ENCODE peak calls at places on chromosomes 11 and 22, in eight cellular contexts. One of them, this sample, is unnamed.

GRCh38 chr11:130527648-130528300 is 79.3 kb downstream of the ADAMTS15 start:
- DNase-seq in K562: no peak
- DNase-seq in stomach: no peak
- DNase-seq in ovary: no peak
- DNase-seq in SK-N-SH: no peak
- DNase-seq in tibial nerve: no peak
- DNase-seq in sigmoid colon: no peak
- DNase-seq in upper lobe of left lung: no peak
- DNase-seq in this sample: no peak

GRCh38 chr22:46323126-46323525 is 12.4 kb upstream of the TRMU start:
- DNase-seq in K562: no peak
- DNase-seq in stomach: no peak
- DNase-seq in ovary: no peak
- DNase-seq in SK-N-SH: no peak
- DNase-seq in tibial nerve: no peak
- DNase-seq in sigmoid colon: no peak
- DNase-seq in upper lobe of left lung: no peak
- DNase-seq in this sample: no peak

GRCh38 chr22:32120603-32121002 is 38.5 kb downstream of the C22orf42 start:
- DNase-seq in K562: no peak
- DNase-seq in stomach: no peak
- DNase-seq in ovary: no peak
- DNase-seq in SK-N-SH: no peak
- DNase-seq in tibial nerve: no peak
- DNase-seq in sigmoid colon: no peak
- DNase-seq in upper lobe of left lung: peak
- DNase-seq in this sample: no peak

GRCh38 chr11:12075822-12076821 is 34.3 kb upstream of the MICAL2 start:
- DNase-seq in K562: no peak
- DNase-seq in stomach: no peak
- DNase-seq in ovary: no peak
- DNase-seq in SK-N-SH: no peak
- DNase-seq in tibial nerve: no peak
- DNase-seq in sigmoid colon: peak
- DNase-seq in upper lobe of left lung: no peak
- DNase-seq in this sample: no peak

GRCh38 chr11:77171254-77171653 is 43.2 kb downstream of the MYO7A start:
- DNase-seq in K562: no peak
- DNase-seq in stomach: no peak
- DNase-seq in ovary: no peak
- DNase-seq in SK-N-SH: no peak
- DNase-seq in tibial nerve: no peak
- DNase-seq in sigmoid colon: no peak
- DNase-seq in upper lobe of left lung: no peak
- DNase-seq in this sample: no peak

GRCh38 chr11:61549662-61550568 is 31.0 kb downstream of the SYT7 start:
- DNase-seq in K562: no peak
- DNase-seq in stomach: no peak
- DNase-seq in ovary: no peak
- DNase-seq in SK-N-SH: no peak
- DNase-seq in tibial nerve: no peak
- DNase-seq in sigmoid colon: no peak
- DNase-seq in upper lobe of left lung: no peak
- DNase-seq in this sample: no peak

GRCh38 chr11:65134952-65135632 is 773 bp upstream of the SYVN1 start:
- DNase-seq in K562: peak
- DNase-seq in stomach: peak
- DNase-seq in ovary: peak
- DNase-seq in SK-N-SH: peak
- DNase-seq in tibial nerve: peak
- DNase-seq in sigmoid colon: peak
- DNase-seq in upper lobe of left lung: peak
- DNase-seq in this sample: no peak

GRCh38 chr11:13052130-13052541 is 43.0 kb downstream of the RASSF10 start:
- DNase-seq in K562: no peak
- DNase-seq in stomach: peak
- DNase-seq in ovary: no peak
- DNase-seq in SK-N-SH: no peak
- DNase-seq in tibial nerve: no peak
- DNase-seq in sigmoid colon: no peak
- DNase-seq in upper lobe of left lung: no peak
- DNase-seq in this sample: no peak

GRCh38 chr22:23251445-23252093 is 71.3 kb downstream of the BCR start:
- DNase-seq in K562: peak
- DNase-seq in stomach: peak
- DNase-seq in ovary: no peak
- DNase-seq in SK-N-SH: no peak
- DNase-seq in tibial nerve: no peak
- DNase-seq in sigmoid colon: no peak
- DNase-seq in upper lobe of left lung: no peak
- DNase-seq in this sample: no peak

GRCh38 chr22:37464181-37464580 is 22.0 kb downstream of the MFNG start:
- DNase-seq in K562: no peak
- DNase-seq in stomach: no peak
- DNase-seq in ovary: no peak
- DNase-seq in SK-N-SH: peak
- DNase-seq in tibial nerve: no peak
- DNase-seq in sigmoid colon: no peak
- DNase-seq in upper lobe of left lung: no peak
- DNase-seq in this sample: peak

GRCh38 chr22:50184004-50184461 is 1.7 kb upstream of the TRABD start:
- DNase-seq in K562: no peak
- DNase-seq in stomach: peak
- DNase-seq in ovary: peak
- DNase-seq in SK-N-SH: no peak
- DNase-seq in tibial nerve: peak
- DNase-seq in sigmoid colon: peak
- DNase-seq in upper lobe of left lung: peak
- DNase-seq in this sample: no peak

GRCh38 chr11:133955945-133956421 is 785 bp downstream of the IGSF9B start:
- DNase-seq in K562: no peak
- DNase-seq in stomach: no peak
- DNase-seq in ovary: no peak
- DNase-seq in SK-N-SH: peak
- DNase-seq in tibial nerve: no peak
- DNase-seq in sigmoid colon: no peak
- DNase-seq in upper lobe of left lung: peak
- DNase-seq in this sample: no peak

GRCh38 chr11:45212566-45213315 is 66.3 kb downstream of the PRDM11 start:
- DNase-seq in K562: peak
- DNase-seq in stomach: no peak
- DNase-seq in ovary: no peak
- DNase-seq in SK-N-SH: no peak
- DNase-seq in tibial nerve: no peak
- DNase-seq in sigmoid colon: peak
- DNase-seq in upper lobe of left lung: peak
- DNase-seq in this sample: no peak

GRCh38 chr11:103624708-103625623 is 411.5 kb upstream of the DDI1 start:
- DNase-seq in K562: no peak
- DNase-seq in stomach: no peak
- DNase-seq in ovary: no peak
- DNase-seq in SK-N-SH: peak
- DNase-seq in tibial nerve: no peak
- DNase-seq in sigmoid colon: no peak
- DNase-seq in upper lobe of left lung: no peak
- DNase-seq in this sample: no peak

GRCh38 chr22:37266581-37267127 is 15.7 kb upstream of the CYTH4 start:
- DNase-seq in K562: no peak
- DNase-seq in stomach: no peak
- DNase-seq in ovary: no peak
- DNase-seq in SK-N-SH: no peak
- DNase-seq in tibial nerve: no peak
- DNase-seq in sigmoid colon: no peak
- DNase-seq in upper lobe of left lung: no peak
- DNase-seq in this sample: no peak

DNA sequence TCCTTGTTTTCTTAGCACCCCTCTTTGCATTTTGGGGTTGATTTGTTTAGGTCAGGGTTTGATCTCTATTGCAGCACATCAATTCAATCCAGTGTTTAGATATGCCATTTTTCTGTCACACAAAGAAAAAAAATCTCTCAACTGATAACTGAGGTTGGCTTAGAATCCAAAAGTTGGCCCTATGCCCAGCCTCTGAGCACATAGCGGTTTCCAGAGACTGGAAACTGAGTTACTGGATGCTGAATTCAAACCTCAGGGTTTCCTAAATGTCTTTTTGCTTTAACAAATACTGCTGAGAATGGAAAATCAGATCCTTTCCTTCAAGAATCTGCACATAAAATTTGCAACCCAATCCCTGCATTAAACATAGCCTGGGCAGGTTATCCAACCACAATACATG is 4.0 kb downstream of the P4HA3 start:
- DNase-seq in K562: no peak
- DNase-seq in stomach: no peak
- DNase-seq in ovary: no peak
- DNase-seq in SK-N-SH: peak
- DNase-seq in tibial nerve: no peak
- DNase-seq in sigmoid colon: no peak
- DNase-seq in upper lobe of left lung: no peak
- DNase-seq in this sample: no peak
- TF ChIP-seq EP300 in K562: no peak
- TF ChIP-seq EP300 in stomach: no peak
- TF ChIP-seq EP300 in ovary: no peak
- TF ChIP-seq EP300 in SK-N-SH: no peak
- TF ChIP-seq EP300 in tibial nerve: no peak
- TF ChIP-seq EP300 in sigmoid colon: no peak
- TF ChIP-seq EP300 in upper lobe of left lung: no peak
- TF ChIP-seq EP300 in this sample: no peak

DNA sequence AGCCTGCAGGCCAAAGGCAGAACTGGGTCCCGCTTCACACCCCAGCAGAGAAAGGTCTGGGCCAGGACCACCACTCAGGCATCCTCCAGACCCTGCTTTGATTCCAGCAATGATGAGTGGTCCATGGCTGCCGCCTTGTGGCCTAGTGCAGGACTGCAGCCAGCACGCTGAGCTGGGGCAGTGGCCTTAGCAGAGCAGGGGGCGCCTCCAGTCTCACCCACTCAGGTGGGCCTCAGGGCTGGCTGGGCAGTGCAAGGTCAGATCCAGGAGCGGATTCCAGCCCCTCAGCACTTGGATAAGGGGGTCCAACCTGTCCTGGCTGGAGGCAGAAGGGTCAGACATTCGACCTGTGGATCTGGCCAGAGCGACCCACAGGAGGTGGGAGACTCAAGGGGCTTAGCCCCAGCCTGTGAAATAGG is 9.6 kb upstream of the PDE2A start:
- DNase-seq in K562: peak
- DNase-seq in stomach: peak
- DNase-seq in ovary: peak
- DNase-seq in SK-N-SH: peak
- DNase-seq in tibial nerve: peak
- DNase-seq in sigmoid colon: no peak
- DNase-seq in upper lobe of left lung: peak
- DNase-seq in this sample: no peak
- TF ChIP-seq EP300 in K562: no peak
- TF ChIP-seq EP300 in stomach: no peak
- TF ChIP-seq EP300 in ovary: no peak
- TF ChIP-seq EP300 in SK-N-SH: no peak
- TF ChIP-seq EP300 in tibial nerve: no peak
- TF ChIP-seq EP300 in sigmoid colon: no peak
- TF ChIP-seq EP300 in upper lobe of left lung: no peak
- TF ChIP-seq EP300 in this sample: no peak

GRCh38 chr11:47149781-47150180 is 26.9 kb downstream of the ARFGAP2 start:
- DNase-seq in K562: no peak
- DNase-seq in stomach: no peak
- DNase-seq in ovary: no peak
- DNase-seq in SK-N-SH: no peak
- DNase-seq in tibial nerve: no peak
- DNase-seq in sigmoid colon: no peak
- DNase-seq in upper lobe of left lung: no peak
- DNase-seq in this sample: no peak

GRCh38 chr11:47148274-47148673 is 28.4 kb downstream of the ARFGAP2 start:
- DNase-seq in K562: no peak
- DNase-seq in stomach: no peak
- DNase-seq in ovary: no peak
- DNase-seq in SK-N-SH: no peak
- DNase-seq in tibial nerve: no peak
- DNase-seq in sigmoid colon: no peak
- DNase-seq in upper lobe of left lung: no peak
- DNase-seq in this sample: no peak

GRCh38 chr11:47152126-47152952 is 24.3 kb downstream of the ARFGAP2 start:
- DNase-seq in K562: no peak
- DNase-seq in stomach: no peak
- DNase-seq in ovary: no peak
- DNase-seq in SK-N-SH: no peak
- DNase-seq in tibial nerve: no peak
- DNase-seq in sigmoid colon: no peak
- DNase-seq in upper lobe of left lung: no peak
- DNase-seq in this sample: no peak

GRCh38 chr11:47147250-47147649 is 29.4 kb downstream of the ARFGAP2 start:
- DNase-seq in K562: no peak
- DNase-seq in stomach: no peak
- DNase-seq in ovary: no peak
- DNase-seq in SK-N-SH: no peak
- DNase-seq in tibial nerve: no peak
- DNase-seq in sigmoid colon: no peak
- DNase-seq in upper lobe of left lung: no peak
- DNase-seq in this sample: no peak

GRCh38 chr11:47148903-47149535 is 27.7 kb downstream of the ARFGAP2 start:
- DNase-seq in K562: no peak
- DNase-seq in stomach: peak
- DNase-seq in ovary: no peak
- DNase-seq in SK-N-SH: no peak
- DNase-seq in tibial nerve: peak
- DNase-seq in sigmoid colon: peak
- DNase-seq in upper lobe of left lung: peak
- DNase-seq in this sample: no peak
- TF ChIP-seq EP300 in K562: no peak
- TF ChIP-seq EP300 in stomach: no peak
- TF ChIP-seq EP300 in ovary: no peak
- TF ChIP-seq EP300 in SK-N-SH: no peak
- TF ChIP-seq EP300 in tibial nerve: no peak
- TF ChIP-seq EP300 in sigmoid colon: no peak
- TF ChIP-seq EP300 in upper lobe of left lung: no peak
- TF ChIP-seq EP300 in this sample: no peak

GRCh38 chr11:10439924-10440323 is 15.1 kb upstream of the AMPD3 start:
- DNase-seq in K562: no peak
- DNase-seq in stomach: no peak
- DNase-seq in ovary: no peak
- DNase-seq in SK-N-SH: no peak
- DNase-seq in tibial nerve: no peak
- DNase-seq in sigmoid colon: no peak
- DNase-seq in upper lobe of left lung: no peak
- DNase-seq in this sample: no peak

GRCh38 chr11:10436224-10436623 is 18.8 kb upstream of the AMPD3 start:
- DNase-seq in K562: no peak
- DNase-seq in stomach: no peak
- DNase-seq in ovary: no peak
- DNase-seq in SK-N-SH: no peak
- DNase-seq in tibial nerve: no peak
- DNase-seq in sigmoid colon: no peak
- DNase-seq in upper lobe of left lung: no peak
- DNase-seq in this sample: no peak

GRCh38 chr11:10436733-10437132 is 18.3 kb upstream of the AMPD3 start:
- DNase-seq in K562: no peak
- DNase-seq in stomach: no peak
- DNase-seq in ovary: no peak
- DNase-seq in SK-N-SH: no peak
- DNase-seq in tibial nerve: no peak
- DNase-seq in sigmoid colon: no peak
- DNase-seq in upper lobe of left lung: no peak
- DNase-seq in this sample: no peak

GRCh38 chr11:10441021-10441523 is 14.0 kb upstream of the AMPD3 start:
- DNase-seq in K562: no peak
- DNase-seq in stomach: no peak
- DNase-seq in ovary: no peak
- DNase-seq in SK-N-SH: no peak
- DNase-seq in tibial nerve: no peak
- DNase-seq in sigmoid colon: no peak
- DNase-seq in upper lobe of left lung: no peak
- DNase-seq in this sample: no peak

GRCh38 chr11:10438451-10438850 is 16.6 kb upstream of the AMPD3 start:
- DNase-seq in K562: no peak
- DNase-seq in stomach: no peak
- DNase-seq in ovary: no peak
- DNase-seq in SK-N-SH: no peak
- DNase-seq in tibial nerve: no peak
- DNase-seq in sigmoid colon: no peak
- DNase-seq in upper lobe of left lung: no peak
- DNase-seq in this sample: no peak
- TF ChIP-seq EP300 in K562: no peak
- TF ChIP-seq EP300 in stomach: no peak
- TF ChIP-seq EP300 in ovary: no peak
- TF ChIP-seq EP300 in SK-N-SH: no peak
- TF ChIP-seq EP300 in tibial nerve: no peak
- TF ChIP-seq EP300 in sigmoid colon: no peak
- TF ChIP-seq EP300 in upper lobe of left lung: no peak
- TF ChIP-seq EP300 in this sample: no peak

This sample was measured in GM12878.